ENCODE peak calls at places on chromosomes 11 and 22, in five cellular contexts. U is PC-3, S is fibroblast of lung, O is H9, V is OCI-LY7. T is an unnamed sample.

GRCh38 chr22:38016182-38017078 is 32.1 kb upstream of the SOX10 start:
- DNase-seq in V (no peak), S (peak), U (peak), O (no peak), T (no peak)

GRCh38 chr22:29342577-29343312 is 27.2 kb upstream of the RASL10A start:
- DNase-seq in V (no peak), U (no peak), O (no peak), S (peak), T (no peak)

GRCh38 chr11:134555510-134555909 is 143.5 kb upstream of the B3GAT1 start:
- DNase-seq in O (no peak), V (no peak), S (no peak), U (no peak), T (no peak)

GRCh38 chr11:17161515-17161914 is 46.3 kb downstream of the PIK3C2A start:
- DNase-seq in O (no peak), U (no peak), V (peak), S (no peak), T (no peak)

GRCh38 chr11:1298695-1299492 is 10.5 kb downstream of the TOLLIP start:
- DNase-seq in U (peak), S (peak), O (peak), V (no peak), T (peak)

GRCh38 chr22:38153821-38154562 is 27.6 kb downstream of the PLA2G6 start:
- DNase-seq in V (no peak), O (peak), S (no peak), U (no peak), T (no peak)

GRCh38 chr11:131909426-131910200 is 539.2 kb downstream of the NTM start:
- DNase-seq in O (no peak), S (peak), V (no peak), U (no peak), T (no peak)

GRCh38 chr11:123544631-123545375 is 109.6 kb downstream of the SCN3B start:
- DNase-seq in V (no peak), S (no peak), O (no peak), U (no peak), T (no peak)

GRCh38 chr22:40121463-40121862 is 56.3 kb upstream of the TNRC6B start:
- DNase-seq in S (no peak), O (no peak), V (no peak), U (no peak), T (no peak)

GRCh38 chr22:30457964-30458363 is 13.9 kb downstream of the SEC14L3 start:
- DNase-seq in O (no peak), S (no peak), U (peak), V (no peak), T (no peak)

GRCh38 chr11:22130462-22131053 is 62.3 kb upstream of the ANO5 start:
- DNase-seq in O (no peak), V (peak), S (no peak), U (peak), T (no peak)
- H2AFZ ChIP-seq in O (no peak), V (no peak), S (no peak), U (no peak), T (no peak)

GRCh38 chr22:41949297-41949965 is 2.5 kb upstream of the CENPM start:
- DNase-seq in S (no peak), V (peak), U (no peak), O (no peak), T (no peak)

GRCh38 chr22:41943661-41944209 is 3.2 kb downstream of the CENPM start:
- DNase-seq in V (no peak), U (peak), O (no peak), S (peak), T (peak)

GRCh38 chr22:41948142-41948541 is 1.2 kb upstream of the CENPM start:
- DNase-seq in O (no peak), U (no peak), V (no peak), S (no peak), T (no peak)

GRCh38 chr22:41946360-41947180 is at the start of gene CENPM:
- DNase-seq in V (peak), S (peak), U (peak), O (peak), T (peak)

GRCh38 chr22:41947181-41948080 is 479 bp upstream of the CENPM start:
- DNase-seq in U (no peak), O (no peak), V (peak), S (no peak), T (no peak)
- H2AFZ ChIP-seq in U (peak), O (no peak), V (peak), S (peak), T (peak)

GRCh38 chr22:21761994-21762680 is 26.5 kb upstream of the YPEL1 start:
- DNase-seq in V (no peak), O (no peak), U (no peak), S (no peak), T (no peak)

GRCh38 chr22:21760640-21761039 is 25.0 kb upstream of the YPEL1 start:
- DNase-seq in O (no peak), U (peak), S (peak), V (no peak), T (peak)

GRCh38 chr22:21761086-21761485 is 25.5 kb upstream of the YPEL1 start:
- DNase-seq in S (peak), O (no peak), U (no peak), V (no peak), T (peak)

GRCh38 chr22:21764038-21764804 is 28.6 kb upstream of the YPEL1 start:
- DNase-seq in S (no peak), U (no peak), V (no peak), O (no peak), T (no peak)

GRCh38 chr22:21762712-21763581 is 27.4 kb upstream of the YPEL1 start:
- DNase-seq in O (no peak), V (no peak), S (no peak), U (no peak), T (no peak)
- H2AFZ ChIP-seq in O (no peak), V (no peak), S (no peak), U (no peak), T (no peak)

GRCh38 chr11:66020618-66021357 is 5.5 kb downstream of the CATSPER1 start:
- DNase-seq in S (peak), V (no peak), O (no peak), U (peak), T (peak)
- H2AFZ ChIP-seq in S (no peak), V (no peak), O (no peak), U (no peak), T (no peak)

GRCh38 chr22:22751043-22751603 is 106.7 kb downstream of the GGTLC2 start:
- DNase-seq in S (no peak), U (no peak), O (no peak), V (no peak), T (no peak)

GRCh38 chr22:22748756-22749155 is 104.3 kb downstream of the GGTLC2 start:
- DNase-seq in U (no peak), V (no peak), O (no peak), S (no peak), T (no peak)

GRCh38 chr22:22748297-22748743 is 103.9 kb downstream of the GGTLC2 start:
- DNase-seq in V (peak), O (peak), U (peak), S (peak), T (peak)

GRCh38 chr22:22750335-22751042 is 106.1 kb downstream of the GGTLC2 start:
- DNase-seq in O (no peak), U (no peak), V (no peak), S (no peak), T (no peak)

DNA sequence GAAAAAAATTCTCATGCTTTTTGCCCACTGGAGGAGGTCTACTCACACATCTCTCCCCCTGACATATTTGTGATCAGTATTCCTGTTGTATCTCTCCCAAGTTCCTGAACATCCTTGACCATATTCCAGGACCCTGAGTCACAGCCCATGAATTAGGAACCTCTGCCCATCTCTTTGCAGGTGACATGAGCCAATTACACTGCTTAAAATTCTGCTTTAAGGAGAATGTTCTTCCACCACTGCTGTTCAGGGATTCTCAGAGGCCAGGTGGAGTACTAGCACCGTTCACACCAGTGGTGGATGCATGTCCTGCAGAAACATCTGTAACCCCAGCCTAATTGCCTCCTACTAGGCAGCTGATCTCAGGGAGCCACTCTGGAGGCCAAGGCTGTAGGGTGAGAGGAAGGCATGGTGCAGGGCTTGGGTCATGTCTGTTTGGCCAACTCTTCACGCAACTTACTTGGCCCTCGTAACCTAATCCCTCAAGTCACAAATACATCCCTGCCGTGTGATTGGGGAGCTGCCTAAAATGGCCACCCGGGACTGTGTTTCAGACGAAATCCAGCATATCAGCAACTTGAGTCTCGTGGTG is 104.8 kb downstream of the GGTLC2 start:
- DNase-seq in S (no peak), O (no peak), V (no peak), U (no peak), T (no peak)
- H2AFZ ChIP-seq in S (no peak), O (no peak), V (no peak), U (no peak), T (no peak)

GRCh38 chr11:40513281-40513680 is 946.2 kb downstream of the LRRC4C start:
- DNase-seq in V (no peak), S (no peak), O (no peak), U (no peak), T (no peak)
- H2AFZ ChIP-seq in V (no peak), S (no peak), O (no peak), U (no peak), T (no peak)

GRCh38 chr11:67611704-67612587 is 5.2 kb downstream of the NDUFV1 start:
- DNase-seq in U (no peak), S (no peak), V (no peak), O (no peak), T (no peak)

GRCh38 chr11:67613960-67614715 is 7.4 kb downstream of the NDUFV1 start:
- DNase-seq in V (peak), S (peak), U (peak), O (peak), T (no peak)

GRCh38 chr11:67614730-67615454 is 8.2 kb downstream of the NDUFV1 start:
- DNase-seq in O (no peak), U (no peak), S (no peak), V (no peak), T (no peak)

GRCh38 chr11:67612751-67613150 is 6.0 kb downstream of the NDUFV1 start:
- DNase-seq in S (no peak), O (no peak), U (no peak), V (no peak), T (no peak)

GRCh38 chr11:67613313-67613959 is 6.7 kb downstream of the NDUFV1 start:
- DNase-seq in S (no peak), U (no peak), O (peak), V (no peak), T (no peak)
- H2AFZ ChIP-seq in S (no peak), U (no peak), O (no peak), V (peak), T (no peak)

GRCh38 chr11:34644669-34645406 is 23.9 kb downstream of the EHF start:
- DNase-seq in O (no peak), U (no peak), S (peak), V (no peak), T (peak)
- H2AFZ ChIP-seq in O (no peak), U (no peak), S (no peak), V (no peak), T (peak)

GRCh38 chr11:114556135-114556534 is 3.5 kb downstream of the NXPE1 start:
- DNase-seq in U (no peak), S (no peak), V (no peak), O (no peak), T (no peak)

GRCh38 chr11:114553642-114554041 is 6.0 kb downstream of the NXPE1 start:
- DNase-seq in U (peak), V (no peak), S (no peak), O (no peak), T (no peak)

GRCh38 chr11:114551060-114551459 is 8.6 kb downstream of the NXPE1 start:
- DNase-seq in U (no peak), V (no peak), S (no peak), O (no peak), T (no peak)
- H2AFZ ChIP-seq in U (no peak), V (no peak), S (no peak), O (no peak), T (no peak)